ENCODE peak calls at places on chromosomes 5 and 9, in five cellular contexts. One of them, this sample, is unnamed.

GRCh38 chr5:72273547-72273946 is 46.5 kb downstream of the MRPS27 start:
- DNase-seq in HCT116: no peak
- DNase-seq in GM12892: no peak
- DNase-seq in activated CD4-positive, alpha-beta T cell treated with anti-CD3 and anti-CD28 coated beads for 48 hours: no peak
- DNase-seq in activated CD8-positive, alpha-beta memory T cell treated with anti-CD3 and anti-CD28 coated beads, Interleukin-2, amount 50 U/mL, for 4 hours: no peak
- DNase-seq in this sample: no peak

GRCh38 chr5:53161876-53162275 is 52.3 kb upstream of the MOCS2 start:
- DNase-seq in activated CD8-positive, alpha-beta memory T cell treated with anti-CD3 and anti-CD28 coated beads, Interleukin-2, amount 50 U/mL, for 4 hours: no peak
- DNase-seq in GM12892: no peak
- DNase-seq in activated CD4-positive, alpha-beta T cell treated with anti-CD3 and anti-CD28 coated beads for 48 hours: no peak
- DNase-seq in HCT116: no peak
- DNase-seq in this sample: no peak

GRCh38 chr9:21096172-21096900 is 18.6 kb upstream of the IFNB1 start:
- DNase-seq in GM12892: no peak
- DNase-seq in activated CD8-positive, alpha-beta memory T cell treated with anti-CD3 and anti-CD28 coated beads, Interleukin-2, amount 50 U/mL, for 4 hours: no peak
- DNase-seq in activated CD4-positive, alpha-beta T cell treated with anti-CD3 and anti-CD28 coated beads for 48 hours: peak
- DNase-seq in HCT116: no peak
- DNase-seq in this sample: peak

GRCh38 chr9:89902450-89902849 is 297.6 kb downstream of the GADD45G start:
- DNase-seq in HCT116: no peak
- DNase-seq in activated CD4-positive, alpha-beta T cell treated with anti-CD3 and anti-CD28 coated beads for 48 hours: no peak
- DNase-seq in GM12892: no peak
- DNase-seq in activated CD8-positive, alpha-beta memory T cell treated with anti-CD3 and anti-CD28 coated beads, Interleukin-2, amount 50 U/mL, for 4 hours: no peak
- DNase-seq in this sample: no peak

GRCh38 chr9:90964101-90965020 is 162.7 kb downstream of the SYK start:
- DNase-seq in activated CD4-positive, alpha-beta T cell treated with anti-CD3 and anti-CD28 coated beads for 48 hours: peak
- DNase-seq in activated CD8-positive, alpha-beta memory T cell treated with anti-CD3 and anti-CD28 coated beads, Interleukin-2, amount 50 U/mL, for 4 hours: no peak
- DNase-seq in HCT116: peak
- DNase-seq in GM12892: no peak
- DNase-seq in this sample: peak

GRCh38 chr9:114224247-114224610 is 68.9 kb downstream of the COL27A1 start:
- DNase-seq in activated CD4-positive, alpha-beta T cell treated with anti-CD3 and anti-CD28 coated beads for 48 hours: no peak
- DNase-seq in HCT116: no peak
- DNase-seq in activated CD8-positive, alpha-beta memory T cell treated with anti-CD3 and anti-CD28 coated beads, Interleukin-2, amount 50 U/mL, for 4 hours: no peak
- DNase-seq in GM12892: no peak
- DNase-seq in this sample: no peak

GRCh38 chr5:110288766-110289165 is 437.7 kb downstream of the TMEM232 start:
- DNase-seq in GM12892: no peak
- DNase-seq in activated CD4-positive, alpha-beta T cell treated with anti-CD3 and anti-CD28 coated beads for 48 hours: no peak
- DNase-seq in HCT116: no peak
- DNase-seq in activated CD8-positive, alpha-beta memory T cell treated with anti-CD3 and anti-CD28 coated beads, Interleukin-2, amount 50 U/mL, for 4 hours: no peak
- DNase-seq in this sample: no peak

GRCh38 chr9:91302831-91303230 is 58.9 kb downstream of the AUH start:
- DNase-seq in activated CD8-positive, alpha-beta memory T cell treated with anti-CD3 and anti-CD28 coated beads, Interleukin-2, amount 50 U/mL, for 4 hours: no peak
- DNase-seq in HCT116: peak
- DNase-seq in activated CD4-positive, alpha-beta T cell treated with anti-CD3 and anti-CD28 coated beads for 48 hours: no peak
- DNase-seq in GM12892: no peak
- DNase-seq in this sample: no peak

GRCh38 chr9:16352791-16353401 is 517.6 kb downstream of the BNC2 start:
- DNase-seq in activated CD8-positive, alpha-beta memory T cell treated with anti-CD3 and anti-CD28 coated beads, Interleukin-2, amount 50 U/mL, for 4 hours: no peak
- DNase-seq in GM12892: no peak
- DNase-seq in activated CD4-positive, alpha-beta T cell treated with anti-CD3 and anti-CD28 coated beads for 48 hours: no peak
- DNase-seq in HCT116: no peak
- DNase-seq in this sample: no peak

GRCh38 chr9:15135167-15135792 is 171.7 kb downstream of the TTC39B start:
- DNase-seq in activated CD4-positive, alpha-beta T cell treated with anti-CD3 and anti-CD28 coated beads for 48 hours: peak
- DNase-seq in activated CD8-positive, alpha-beta memory T cell treated with anti-CD3 and anti-CD28 coated beads, Interleukin-2, amount 50 U/mL, for 4 hours: peak
- DNase-seq in HCT116: peak
- DNase-seq in GM12892: no peak
- DNase-seq in this sample: peak

GRCh38 chr9:120757268-120757900 is 35.8 kb downstream of the FBXW2 start:
- DNase-seq in activated CD4-positive, alpha-beta T cell treated with anti-CD3 and anti-CD28 coated beads for 48 hours: no peak
- DNase-seq in GM12892: no peak
- DNase-seq in HCT116: no peak
- DNase-seq in activated CD8-positive, alpha-beta memory T cell treated with anti-CD3 and anti-CD28 coated beads, Interleukin-2, amount 50 U/mL, for 4 hours: no peak
- DNase-seq in this sample: no peak

GRCh38 chr9:37184905-37185867 is 64.8 kb downstream of the ZCCHC7 start:
- DNase-seq in activated CD8-positive, alpha-beta memory T cell treated with anti-CD3 and anti-CD28 coated beads, Interleukin-2, amount 50 U/mL, for 4 hours: no peak
- DNase-seq in activated CD4-positive, alpha-beta T cell treated with anti-CD3 and anti-CD28 coated beads for 48 hours: no peak
- DNase-seq in HCT116: no peak
- DNase-seq in GM12892: no peak
- DNase-seq in this sample: no peak

GRCh38 chr5:140017397-140018095 is 25.6 kb downstream of the NRG2 start:
- DNase-seq in GM12892: no peak
- DNase-seq in activated CD8-positive, alpha-beta memory T cell treated with anti-CD3 and anti-CD28 coated beads, Interleukin-2, amount 50 U/mL, for 4 hours: no peak
- DNase-seq in activated CD4-positive, alpha-beta T cell treated with anti-CD3 and anti-CD28 coated beads for 48 hours: no peak
- DNase-seq in HCT116: no peak
- DNase-seq in this sample: no peak

GRCh38 chr9:108634164-108634563 is 221.6 kb downstream of the ACTL7B start:
- DNase-seq in activated CD8-positive, alpha-beta memory T cell treated with anti-CD3 and anti-CD28 coated beads, Interleukin-2, amount 50 U/mL, for 4 hours: no peak
- DNase-seq in activated CD4-positive, alpha-beta T cell treated with anti-CD3 and anti-CD28 coated beads for 48 hours: no peak
- DNase-seq in GM12892: no peak
- DNase-seq in HCT116: peak
- DNase-seq in this sample: no peak

GRCh38 chr5:18394154-18394804 is 760.0 kb downstream of the TAF11L14 start:
- DNase-seq in activated CD4-positive, alpha-beta T cell treated with anti-CD3 and anti-CD28 coated beads for 48 hours: peak
- DNase-seq in GM12892: peak
- DNase-seq in HCT116: no peak
- DNase-seq in activated CD8-positive, alpha-beta memory T cell treated with anti-CD3 and anti-CD28 coated beads, Interleukin-2, amount 50 U/mL, for 4 hours: no peak
- DNase-seq in this sample: peak

GRCh38 chr5:69024241-69024651 is 69.6 kb upstream of the SLC30A5 start:
- DNase-seq in activated CD8-positive, alpha-beta memory T cell treated with anti-CD3 and anti-CD28 coated beads, Interleukin-2, amount 50 U/mL, for 4 hours: no peak
- DNase-seq in GM12892: no peak
- DNase-seq in HCT116: peak
- DNase-seq in activated CD4-positive, alpha-beta T cell treated with anti-CD3 and anti-CD28 coated beads for 48 hours: peak
- DNase-seq in this sample: peak

GRCh38 chr9:84154320-84154719 is 173.7 kb downstream of the RMI1 start:
- DNase-seq in GM12892: no peak
- DNase-seq in activated CD8-positive, alpha-beta memory T cell treated with anti-CD3 and anti-CD28 coated beads, Interleukin-2, amount 50 U/mL, for 4 hours: no peak
- DNase-seq in HCT116: no peak
- DNase-seq in activated CD4-positive, alpha-beta T cell treated with anti-CD3 and anti-CD28 coated beads for 48 hours: no peak
- DNase-seq in this sample: no peak

GRCh38 chr9:93263334-93264229 is 79.6 kb downstream of the WNK2 start:
- DNase-seq in activated CD8-positive, alpha-beta memory T cell treated with anti-CD3 and anti-CD28 coated beads, Interleukin-2, amount 50 U/mL, for 4 hours: no peak
- DNase-seq in GM12892: no peak
- DNase-seq in HCT116: no peak
- DNase-seq in activated CD4-positive, alpha-beta T cell treated with anti-CD3 and anti-CD28 coated beads for 48 hours: no peak
- DNase-seq in this sample: peak

GRCh38 chr9:18327106-18327505 is 146.8 kb upstream of the ADAMTSL1 start:
- DNase-seq in HCT116: no peak
- DNase-seq in activated CD8-positive, alpha-beta memory T cell treated with anti-CD3 and anti-CD28 coated beads, Interleukin-2, amount 50 U/mL, for 4 hours: no peak
- DNase-seq in activated CD4-positive, alpha-beta T cell treated with anti-CD3 and anti-CD28 coated beads for 48 hours: no peak
- DNase-seq in GM12892: no peak
- DNase-seq in this sample: no peak

GRCh38 chr5:71013575-71013974 is 11.6 kb downstream of the NAIP start:
- DNase-seq in HCT116: no peak
- DNase-seq in GM12892: no peak
- DNase-seq in activated CD8-positive, alpha-beta memory T cell treated with anti-CD3 and anti-CD28 coated beads, Interleukin-2, amount 50 U/mL, for 4 hours: no peak
- DNase-seq in activated CD4-positive, alpha-beta T cell treated with anti-CD3 and anti-CD28 coated beads for 48 hours: no peak
- DNase-seq in this sample: no peak

GRCh38 chr5:23490993-23491392 is 16.4 kb upstream of the PRDM9 start:
- DNase-seq in activated CD4-positive, alpha-beta T cell treated with anti-CD3 and anti-CD28 coated beads for 48 hours: no peak
- DNase-seq in GM12892: no peak
- DNase-seq in HCT116: no peak
- DNase-seq in activated CD8-positive, alpha-beta memory T cell treated with anti-CD3 and anti-CD28 coated beads, Interleukin-2, amount 50 U/mL, for 4 hours: no peak
- DNase-seq in this sample: no peak

GRCh38 chr5:81756016-81756415 is 5.1 kb upstream of the SSBP2 start:
- DNase-seq in activated CD4-positive, alpha-beta T cell treated with anti-CD3 and anti-CD28 coated beads for 48 hours: no peak
- DNase-seq in GM12892: no peak
- DNase-seq in activated CD8-positive, alpha-beta memory T cell treated with anti-CD3 and anti-CD28 coated beads, Interleukin-2, amount 50 U/mL, for 4 hours: no peak
- DNase-seq in HCT116: no peak
- DNase-seq in this sample: no peak

GRCh38 chr9:133667759-133668450 is 31.7 kb downstream of the DBH start:
- DNase-seq in activated CD8-positive, alpha-beta memory T cell treated with anti-CD3 and anti-CD28 coated beads, Interleukin-2, amount 50 U/mL, for 4 hours: no peak
- DNase-seq in HCT116: no peak
- DNase-seq in activated CD4-positive, alpha-beta T cell treated with anti-CD3 and anti-CD28 coated beads for 48 hours: no peak
- DNase-seq in GM12892: no peak
- DNase-seq in this sample: no peak

GRCh38 chr9:114856210-114856941 is 50.5 kb upstream of the TNFSF15 start:
- DNase-seq in activated CD4-positive, alpha-beta T cell treated with anti-CD3 and anti-CD28 coated beads for 48 hours: no peak
- DNase-seq in HCT116: no peak
- DNase-seq in activated CD8-positive, alpha-beta memory T cell treated with anti-CD3 and anti-CD28 coated beads, Interleukin-2, amount 50 U/mL, for 4 hours: no peak
- DNase-seq in GM12892: no peak
- DNase-seq in this sample: no peak

GRCh38 chr9:16509946-16510504 is 360.4 kb downstream of the BNC2 start:
- DNase-seq in HCT116: no peak
- DNase-seq in activated CD4-positive, alpha-beta T cell treated with anti-CD3 and anti-CD28 coated beads for 48 hours: no peak
- DNase-seq in GM12892: no peak
- DNase-seq in activated CD8-positive, alpha-beta memory T cell treated with anti-CD3 and anti-CD28 coated beads, Interleukin-2, amount 50 U/mL, for 4 hours: no peak
- DNase-seq in this sample: no peak

GRCh38 chr5:176660860-176661641 is 13.8 kb downstream of the TSPAN17 start:
- DNase-seq in HCT116: peak
- DNase-seq in GM12892: peak
- DNase-seq in activated CD4-positive, alpha-beta T cell treated with anti-CD3 and anti-CD28 coated beads for 48 hours: peak
- DNase-seq in activated CD8-positive, alpha-beta memory T cell treated with anti-CD3 and anti-CD28 coated beads, Interleukin-2, amount 50 U/mL, for 4 hours: peak
- DNase-seq in this sample: peak